ENCODE peak calls at places on chromosomes 4 and X, in seven cellular contexts. P is ovary, W is psoas muscle, H is WERI-Rb-1, T is esophagus squamous epithelium, O is mammary epithelial cell, A is hepatocyte. Z is an unnamed sample.

GRCh38 chrX:41481264-41482109 is 34.3 kb downstream of the NYX start:
- DNase-seq in A (no peak), H (peak; percentile 47), O (no peak), W (no peak), T (no peak), P (no peak), Z (no peak)

GRCh38 chr4:123488916-123489315 is 92.3 kb downstream of the SPRY1 start:
- DNase-seq in W (no peak), H (no peak), P (no peak), A (peak; percentile 64), T (no peak), O (peak; percentile 95), Z (no peak)

GRCh38 chrX:52271212-52271611 is 86.5 kb downstream of the MAGED4 start:
- DNase-seq in T (no peak), H (peak; percentile 18), O (peak; percentile 9), A (peak; percentile 29), W (no peak), P (no peak), Z (no peak)

GRCh38 chrX:104270916-104271512 is 16.3 kb upstream of the ESX1 start:
- DNase-seq in P (no peak), W (no peak), A (peak; percentile 38), O (peak; percentile 53), H (peak; percentile 36), T (no peak), Z (no peak)

GRCh38 chr4:184553891-184554290 is 79.5 kb upstream of the IRF2 start:
- DNase-seq in H (peak; percentile 27), O (no peak), A (no peak), P (no peak), T (no peak), W (no peak), Z (no peak)

GRCh38 chr4:20194079-20195013 is 57.4 kb upstream of the SLIT2 start:
- DNase-seq in T (no peak), W (no peak), O (peak; percentile 51), P (no peak), H (no peak), A (no peak), Z (no peak)

GRCh38 chrX:74371823-74372222 is 49.5 kb upstream of the SLC16A2 start:
- DNase-seq in W (no peak), A (no peak), P (no peak), T (no peak), H (no peak), O (no peak), Z (no peak)

GRCh38 chr4:78951862-78952472 is 12.7 kb upstream of the PAQR3 start:
- DNase-seq in P (no peak), A (peak; percentile 64), H (peak; percentile 19), O (peak; percentile 23), W (no peak), T (no peak), Z (no peak)

GRCh38 chr4:156378053-156378665 is 424.5 kb upstream of the CTSO start:
- DNase-seq in O (peak; percentile 53), T (no peak), A (peak; percentile 58), P (no peak), W (no peak), H (peak; percentile 59), Z (no peak)

GRCh38 chrX:2469196-2469685 is 31.5 kb downstream of the DHRSX start:
- DNase-seq in T (no peak), H (no peak), P (no peak), A (no peak), W (no peak), O (no peak), Z (no peak)

GRCh38 chr4:47498899-47499298 is 13.8 kb downstream of the ATP10D start:
- DNase-seq in P (no peak), O (no peak), H (no peak), W (no peak), T (no peak), A (no peak), Z (no peak)

GRCh38 chr4:41384992-41385391 is 128.3 kb downstream of the UCHL1 start:
- DNase-seq in W (peak; percentile 83), H (no peak), O (no peak), A (no peak), T (no peak), P (peak; percentile 80), Z (no peak)

GRCh38 chr4:18675586-18675985 is 654.0 kb upstream of the LCORL start:
- DNase-seq in P (no peak), A (no peak), W (no peak), T (no peak), O (no peak), H (no peak), Z (no peak)

GRCh38 chrX:65688403-65688881 is 21.0 kb downstream of the MSN start:
- DNase-seq in O (peak; percentile 61), P (no peak), W (no peak), H (no peak), T (no peak), A (no peak), Z (no peak)

GRCh38 chr4:40251366-40251765 is 54.5 kb downstream of the RHOH start:
- DNase-seq in W (no peak), H (no peak), O (peak; percentile 91), P (no peak), A (no peak), T (no peak), Z (no peak)

GRCh38 chrX:26783512-26784225 is 567.7 kb downstream of the MAGEB5 start:
- DNase-seq in A (peak; percentile 50), O (peak; percentile 5), W (no peak), P (no peak), T (no peak), H (peak; percentile 50), Z (no peak)

GRCh38 chrX:26778320-26778888 is 562.4 kb downstream of the MAGEB5 start:
- DNase-seq in W (no peak), H (no peak), A (no peak), P (no peak), O (no peak), T (no peak), Z (no peak)
- TF ChIP-seq CTCF in W (peak; percentile 20), H (peak; percentile 14), A (no peak), P (no peak), O (peak; percentile 44), T (no peak), Z (no peak)

DNA sequence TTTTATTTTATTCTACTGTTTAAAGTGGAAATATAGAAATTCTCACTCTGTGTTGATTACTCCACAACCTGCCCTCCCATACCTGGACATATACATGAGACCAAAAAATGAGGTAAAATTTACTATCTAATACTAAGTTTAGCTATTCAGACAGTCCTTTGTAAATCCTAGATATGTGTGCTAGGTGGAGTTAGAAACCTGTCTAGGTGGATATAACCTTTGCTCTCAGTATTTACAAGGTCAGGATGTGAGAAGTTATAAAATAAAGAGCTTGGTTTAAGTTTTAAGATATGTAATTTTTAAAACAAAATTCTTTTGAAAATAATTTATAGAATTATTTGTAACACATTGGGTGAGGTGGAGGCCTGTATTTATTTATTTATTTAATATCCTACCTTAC is 221.5 kb downstream of the PCDH7 start:
- DNase-seq in T (no peak), W (no peak), A (no peak), P (no peak), H (no peak), O (no peak), Z (no peak)
- TF ChIP-seq CTCF in T (no peak), W (no peak), A (no peak), P (no peak), H (no peak), O (no peak), Z (no peak)

GRCh38 chr4:147753047-147753446 is 21.2 kb downstream of the ARHGAP10 start:
- DNase-seq in H (no peak), O (no peak), A (no peak), T (no peak), P (no peak), W (no peak), Z (no peak)
- TF ChIP-seq CTCF in H (no peak), O (no peak), A (no peak), T (no peak), P (no peak), W (no peak), Z (no peak)

GRCh38 chrX:153931748-153932147 is 3.1 kb downstream of the NAA10 start:
- DNase-seq in T (no peak), A (no peak), H (no peak), O (no peak), P (peak; percentile 34), W (no peak), Z (no peak)
- TF ChIP-seq CTCF in T (no peak), A (no peak), H (no peak), O (no peak), P (no peak), W (no peak), Z (no peak)

DNA sequence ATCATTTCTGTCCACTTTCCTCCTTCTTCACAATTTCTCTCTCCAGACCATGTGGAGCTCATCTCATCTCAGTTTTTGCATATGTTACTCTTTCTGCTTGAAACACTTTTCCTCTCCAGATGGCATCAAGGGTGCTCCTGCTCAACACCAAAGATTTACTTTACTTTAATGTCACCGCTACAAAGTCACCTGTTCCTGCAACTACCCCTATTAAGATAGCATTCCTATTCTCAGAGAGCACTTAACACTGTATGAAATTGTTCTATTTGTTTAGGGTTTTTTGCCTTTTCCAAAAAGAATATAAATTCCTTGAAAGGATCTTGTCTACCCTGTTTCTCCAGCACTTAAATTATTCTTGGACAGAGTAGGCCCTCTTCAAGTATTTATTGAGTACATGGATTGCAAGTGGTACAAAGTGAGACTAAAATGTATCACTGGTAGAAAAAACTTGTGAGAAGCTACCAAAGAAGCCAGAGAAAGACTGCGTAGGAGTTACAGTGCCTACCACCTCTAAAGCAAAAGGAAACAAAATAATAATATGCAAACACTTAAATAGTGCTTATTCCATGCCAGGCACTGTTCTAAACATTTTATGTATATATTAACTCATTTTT is 1.1 kb upstream of the EXOSC9 start:
- DNase-seq in P (no peak), H (no peak), O (no peak), A (no peak), T (no peak), W (no peak), Z (no peak)
- TF ChIP-seq CTCF in P (no peak), H (no peak), O (no peak), A (no peak), T (no peak), W (no peak), Z (no peak)

DNA sequence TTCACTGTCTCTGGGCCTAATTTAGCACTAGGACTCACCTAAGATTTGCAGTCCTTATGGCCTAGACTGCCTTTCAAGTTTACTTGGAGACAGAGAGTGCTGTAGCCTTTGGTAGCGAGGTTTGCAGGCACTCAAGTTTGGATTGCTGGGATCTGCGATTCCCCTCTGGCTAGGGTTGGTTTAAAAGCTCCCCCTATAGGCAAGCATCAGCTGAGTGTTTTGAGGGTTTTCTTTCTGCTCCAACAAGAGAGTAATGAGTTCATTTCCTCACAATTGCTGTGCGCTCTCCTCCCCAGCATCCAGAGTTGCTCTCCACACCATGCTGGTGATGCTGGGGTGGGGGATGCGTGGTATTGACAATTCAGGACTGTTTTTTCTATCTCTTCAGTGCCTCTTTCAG is 206.9 kb downstream of the GLUD2 start:
- DNase-seq in O (no peak), A (no peak), W (no peak), H (no peak), P (no peak), T (no peak), Z (no peak)
- TF ChIP-seq CTCF in O (no peak), A (no peak), W (no peak), H (peak; percentile 33), P (no peak), T (no peak), Z (peak; percentile 38)

DNA sequence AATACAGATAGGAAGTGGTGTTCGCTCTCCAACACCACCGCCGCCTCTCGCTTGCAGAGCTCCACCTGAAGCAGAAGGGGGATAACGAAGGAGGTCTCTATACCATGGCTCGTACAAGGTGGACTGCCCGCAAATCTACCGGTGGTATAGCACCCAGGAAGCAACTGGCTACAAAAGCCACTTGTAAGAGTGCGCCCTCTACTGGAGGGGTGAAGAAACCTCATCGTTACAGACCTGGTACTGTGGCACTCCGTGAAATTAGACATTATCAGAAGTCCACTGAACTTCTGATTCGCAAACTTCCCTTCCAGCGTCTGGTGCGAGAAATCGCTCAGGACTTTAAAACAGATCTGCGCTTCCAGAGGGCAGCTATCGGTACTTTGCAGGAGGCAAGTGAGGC is 5.2 kb upstream of the BMP15 start:
- DNase-seq in O (peak; percentile 11), H (no peak), A (no peak), W (no peak), T (no peak), P (no peak), Z (no peak)
- TF ChIP-seq CTCF in O (peak; percentile 43), H (peak; percentile 16), A (peak; percentile 15), W (no peak), T (peak; percentile 28), P (no peak), Z (no peak)

Z was measured in D721Med.